ENCODE peak calls at places on chromosomes 4 and X, in seven cellular contexts. P is cardiac muscle cell, E is RPMI8226, F is ACHN, X is substantia nigra, I is tibial artery, D is H7. M is an unnamed sample.
A peak's percentile ranks its signal among the peaks of the same experiment; 100 is the strongest.

GRCh38 chr4:6011271-6011671 is 7.0 kb downstream of the C4orf50 start:
- DNase-seq in P (no peak), E (peak; percentile 17), F (no peak), X (no peak), I (no peak), D (no peak), M (no peak)

GRCh38 chr4:107826427-107826980 is 1.8 kb downstream of the SGMS2 start:
- DNase-seq in P (no peak), E (no peak), F (peak; percentile 73), X (no peak), I (no peak), D (no peak), M (no peak)

GRCh38 chrX:22313757-22314156 is 41.0 kb downstream of the CBLL2 start:
- DNase-seq in P (no peak), E (no peak), F (no peak), X (no peak), I (no peak), D (no peak), M (no peak)

GRCh38 chr4:108060686-108061321 is 71.1 kb downstream of the HADH start:
- DNase-seq in P (no peak), E (no peak), F (no peak), X (no peak), I (no peak), D (no peak), M (no peak)

GRCh38 chrX:31228415-31228832 is 156.6 kb upstream of the FTHL17 start:
- DNase-seq in P (peak; percentile 88), E (no peak), F (no peak), X (no peak), I (no peak), D (no peak), M (no peak)

GRCh38 chr4:12488672-12489071 is 995.5 kb downstream of the RAB28 start:
- DNase-seq in P (peak; percentile 11), E (no peak), F (no peak), X (no peak), I (no peak), D (no peak), M (no peak)

GRCh38 chr4:124907881-124908280 is 195.3 kb upstream of the ANKRD50 start:
- DNase-seq in P (peak; percentile 72), E (no peak), F (no peak), X (no peak), I (no peak), D (no peak), M (no peak)

GRCh38 chrX:39984191-39984956 is 113.4 kb downstream of the BCOR start:
- DNase-seq in P (peak; percentile 79), E (peak; percentile 82), F (no peak), X (no peak), I (no peak), D (peak; percentile 21), M (peak; percentile 43)

GRCh38 chr4:156779774-156780173 is 191.8 kb downstream of the PDGFC start:
- DNase-seq in P (peak; percentile 45), E (no peak), F (peak; percentile 53), X (no peak), I (no peak), D (no peak), M (no peak)

GRCh38 chr4:27360651-27361347 is 500.2 kb downstream of the STIM2 start:
- DNase-seq in P (peak; percentile 46), E (no peak), F (no peak), X (no peak), I (no peak), D (no peak), M (no peak)

GRCh38 chr4:176065365-176066249 is at the start of gene WDR17:
- DNase-seq in P (peak; percentile 84), E (peak; percentile 26), F (peak; percentile 96), X (peak; percentile 92), I (peak; percentile 89), D (peak; percentile 93), M (peak; percentile 93)

GRCh38 chr4:110837896-110838450 is 215.1 kb upstream of the PITX2 start:
- DNase-seq in P (no peak), E (no peak), F (no peak), X (no peak), I (no peak), D (no peak), M (no peak)

GRCh38 chr4:109094061-109094460 is 208.4 kb downstream of the COL25A1 start:
- DNase-seq in P (peak; percentile 45), E (no peak), F (no peak), X (no peak), I (no peak), D (no peak), M (no peak)

GRCh38 chrX:154030715-154031305 is 11.1 kb upstream of the IRAK1 start:
- DNase-seq in P (no peak), E (no peak), F (no peak), X (no peak), I (no peak), D (no peak), M (no peak)

GRCh38 chr4:157674699-157675098 is 454.2 kb downstream of the GRIA2 start:
- DNase-seq in P (no peak), E (no peak), F (no peak), X (peak; percentile 68), I (no peak), D (no peak), M (no peak)

GRCh38 chr4:80233390-80233789 is 33.1 kb upstream of the FGF5 start:
- DNase-seq in P (no peak), E (no peak), F (no peak), X (no peak), I (no peak), D (no peak), M (no peak)

GRCh38 chrX:40244116-40244515 is 146.4 kb upstream of the BCOR start:
- DNase-seq in P (peak; percentile 13), E (no peak), F (no peak), X (no peak), I (no peak), D (no peak), M (no peak)

M was measured in Karpas-422.